ENCODE peak calls at places on chromosomes 3 and 15, in five cellular contexts. One of them, this sample, is unnamed. For H3K4me1, the result is how much of the 10 kb centered on the place peaks cover.

GRCh38 chr15:92683511-92683834 is 27.9 kb upstream of the FAM174B start:
- DNase-seq in astrocyte: no peak
- DNase-seq in uterus: peak
- DNase-seq in CD8-positive, alpha-beta memory T cell: no peak
- DNase-seq in tibial artery: no peak
- DNase-seq in this sample: no peak

GRCh38 chr3:134650431-134651346 is at the start of gene KY:
- DNase-seq in astrocyte: peak
- DNase-seq in uterus: peak
- DNase-seq in CD8-positive, alpha-beta memory T cell: no peak
- DNase-seq in tibial artery: peak
- DNase-seq in this sample: no peak

GRCh38 chr3:141642215-141642614 is 95.9 kb upstream of the RNF7 start:
- DNase-seq in astrocyte: no peak
- DNase-seq in uterus: no peak
- DNase-seq in CD8-positive, alpha-beta memory T cell: no peak
- DNase-seq in tibial artery: no peak
- DNase-seq in this sample: no peak

GRCh38 chr3:125593991-125594574 is 1.2 kb downstream of the OSBPL11 start:
- DNase-seq in astrocyte: no peak
- DNase-seq in uterus: no peak
- DNase-seq in CD8-positive, alpha-beta memory T cell: no peak
- DNase-seq in tibial artery: no peak
- DNase-seq in this sample: no peak

GRCh38 chr3:67940200-67940952 is 286.0 kb upstream of the SUCLG2 start:
- DNase-seq in astrocyte: no peak
- DNase-seq in uterus: no peak
- DNase-seq in CD8-positive, alpha-beta memory T cell: no peak
- DNase-seq in tibial artery: no peak
- DNase-seq in this sample: no peak

GRCh38 chr3:197953881-197954280 is 3.9 kb downstream of the RPL35A start:
- DNase-seq in astrocyte: peak
- DNase-seq in uterus: no peak
- DNase-seq in CD8-positive, alpha-beta memory T cell: no peak
- DNase-seq in tibial artery: no peak
- DNase-seq in this sample: no peak

GRCh38 chr3:54304867-54305266 is 182.5 kb downstream of the CACNA2D3 start:
- DNase-seq in astrocyte: no peak
- DNase-seq in uterus: no peak
- DNase-seq in CD8-positive, alpha-beta memory T cell: no peak
- DNase-seq in tibial artery: no peak
- DNase-seq in this sample: no peak

GRCh38 chr3:169172535-169172934 is 491.0 kb downstream of the MECOM start:
- DNase-seq in astrocyte: no peak
- DNase-seq in uterus: no peak
- DNase-seq in CD8-positive, alpha-beta memory T cell: no peak
- DNase-seq in tibial artery: no peak
- DNase-seq in this sample: no peak

GRCh38 chr15:45646220-45646619 is 11.4 kb downstream of the SQOR start:
- DNase-seq in astrocyte: peak
- DNase-seq in uterus: no peak
- DNase-seq in CD8-positive, alpha-beta memory T cell: no peak
- DNase-seq in tibial artery: no peak
- DNase-seq in this sample: no peak

GRCh38 chr15:99955181-99955525 is 221.9 kb upstream of the LYSMD4 start:
- DNase-seq in astrocyte: no peak
- DNase-seq in uterus: no peak
- DNase-seq in CD8-positive, alpha-beta memory T cell: no peak
- DNase-seq in tibial artery: no peak
- DNase-seq in this sample: no peak

GRCh38 chr15:84878504-84878903 is 6.0 kb upstream of the SLC28A1 start:
- DNase-seq in astrocyte: peak
- DNase-seq in uterus: peak
- DNase-seq in CD8-positive, alpha-beta memory T cell: peak
- DNase-seq in tibial artery: no peak
- DNase-seq in this sample: no peak

GRCh38 chr15:39850436-39850835 is 67.8 kb upstream of the FSIP1 start:
- DNase-seq in astrocyte: no peak
- DNase-seq in uterus: no peak
- DNase-seq in CD8-positive, alpha-beta memory T cell: no peak
- DNase-seq in tibial artery: no peak
- DNase-seq in this sample: no peak

GRCh38 chr3:51869304-51869703 is 6.1 kb downstream of the IQCF5 start:
- DNase-seq in astrocyte: no peak
- DNase-seq in uterus: no peak
- DNase-seq in CD8-positive, alpha-beta memory T cell: no peak
- DNase-seq in tibial artery: no peak
- DNase-seq in this sample: no peak

GRCh38 chr3:141646760-141647561 is 91.1 kb upstream of the RNF7 start:
- DNase-seq in astrocyte: no peak
- DNase-seq in uterus: no peak
- DNase-seq in CD8-positive, alpha-beta memory T cell: no peak
- DNase-seq in tibial artery: no peak
- DNase-seq in this sample: no peak

GRCh38 chr15:75844629-75845390 is 1.6 kb downstream of the UBE2Q2 start:
- DNase-seq in astrocyte: no peak
- DNase-seq in uterus: no peak
- DNase-seq in CD8-positive, alpha-beta memory T cell: no peak
- DNase-seq in tibial artery: no peak
- DNase-seq in this sample: no peak

GRCh38 chr3:14142567-14143270 is 17.9 kb downstream of the TMEM43 start:
- DNase-seq in astrocyte: no peak
- DNase-seq in uterus: peak
- DNase-seq in CD8-positive, alpha-beta memory T cell: peak
- DNase-seq in tibial artery: no peak
- DNase-seq in this sample: no peak

GRCh38 chr3:27614592-27614991 is 107.5 kb downstream of the EOMES start:
- DNase-seq in astrocyte: no peak
- DNase-seq in uterus: no peak
- DNase-seq in CD8-positive, alpha-beta memory T cell: no peak
- DNase-seq in tibial artery: no peak
- DNase-seq in this sample: no peak

GRCh38 chr15:78625621-78626280 is 5.0 kb upstream of the CHRNA3 start:
- DNase-seq in astrocyte: no peak
- DNase-seq in uterus: no peak
- DNase-seq in CD8-positive, alpha-beta memory T cell: no peak
- DNase-seq in tibial artery: peak
- DNase-seq in this sample: no peak

GRCh38 chr3:10195692-10196091 is 31.0 kb downstream of the IRAK2 start:
- DNase-seq in astrocyte: no peak
- DNase-seq in uterus: no peak
- DNase-seq in CD8-positive, alpha-beta memory T cell: no peak
- DNase-seq in tibial artery: no peak
- DNase-seq in this sample: no peak
- H3K4me1 ChIP-seq in astrocyte: half or more
- H3K4me1 ChIP-seq in uterus: under half
- H3K4me1 ChIP-seq in CD8-positive, alpha-beta memory T cell: half or more
- H3K4me1 ChIP-seq in tibial artery: under half
- H3K4me1 ChIP-seq in this sample: half or more

GRCh38 chr15:91622676-91623342 is 230.7 kb upstream of the SLCO3A1 start:
- DNase-seq in astrocyte: no peak
- DNase-seq in uterus: no peak
- DNase-seq in CD8-positive, alpha-beta memory T cell: no peak
- DNase-seq in tibial artery: no peak
- DNase-seq in this sample: no peak
- H3K4me1 ChIP-seq in astrocyte: under half
- H3K4me1 ChIP-seq in uterus: under half
- H3K4me1 ChIP-seq in CD8-positive, alpha-beta memory T cell: under half
- H3K4me1 ChIP-seq in tibial artery: under half
- H3K4me1 ChIP-seq in this sample: under half

GRCh38 chr3:46300461-46300789 is 53.5 kb upstream of the CCR2 start:
- DNase-seq in astrocyte: no peak
- DNase-seq in uterus: no peak
- DNase-seq in CD8-positive, alpha-beta memory T cell: no peak
- DNase-seq in tibial artery: no peak
- DNase-seq in this sample: no peak

GRCh38 chr3:46296826-46297225 is 54.6 kb downstream of the CCR3 start:
- DNase-seq in astrocyte: no peak
- DNase-seq in uterus: no peak
- DNase-seq in CD8-positive, alpha-beta memory T cell: no peak
- DNase-seq in tibial artery: no peak
- DNase-seq in this sample: no peak

GRCh38 chr3:46297658-46298423 is 55.6 kb downstream of the CCR3 start:
- DNase-seq in astrocyte: no peak
- DNase-seq in uterus: no peak
- DNase-seq in CD8-positive, alpha-beta memory T cell: no peak
- DNase-seq in tibial artery: no peak
- DNase-seq in this sample: no peak

GRCh38 chr3:46299608-46300460 is 54.1 kb upstream of the CCR2 start:
- DNase-seq in astrocyte: no peak
- DNase-seq in uterus: no peak
- DNase-seq in CD8-positive, alpha-beta memory T cell: no peak
- DNase-seq in tibial artery: no peak
- DNase-seq in this sample: no peak

GRCh38 chr3:46298871-46299607 is 54.9 kb upstream of the CCR2 start:
- DNase-seq in astrocyte: no peak
- DNase-seq in uterus: no peak
- DNase-seq in CD8-positive, alpha-beta memory T cell: no peak
- DNase-seq in tibial artery: no peak
- DNase-seq in this sample: no peak
- H3K4me1 ChIP-seq in astrocyte: under half
- H3K4me1 ChIP-seq in uterus: under half
- H3K4me1 ChIP-seq in CD8-positive, alpha-beta memory T cell: half or more
- H3K4me1 ChIP-seq in tibial artery: under half
- H3K4me1 ChIP-seq in this sample: under half

DNA sequence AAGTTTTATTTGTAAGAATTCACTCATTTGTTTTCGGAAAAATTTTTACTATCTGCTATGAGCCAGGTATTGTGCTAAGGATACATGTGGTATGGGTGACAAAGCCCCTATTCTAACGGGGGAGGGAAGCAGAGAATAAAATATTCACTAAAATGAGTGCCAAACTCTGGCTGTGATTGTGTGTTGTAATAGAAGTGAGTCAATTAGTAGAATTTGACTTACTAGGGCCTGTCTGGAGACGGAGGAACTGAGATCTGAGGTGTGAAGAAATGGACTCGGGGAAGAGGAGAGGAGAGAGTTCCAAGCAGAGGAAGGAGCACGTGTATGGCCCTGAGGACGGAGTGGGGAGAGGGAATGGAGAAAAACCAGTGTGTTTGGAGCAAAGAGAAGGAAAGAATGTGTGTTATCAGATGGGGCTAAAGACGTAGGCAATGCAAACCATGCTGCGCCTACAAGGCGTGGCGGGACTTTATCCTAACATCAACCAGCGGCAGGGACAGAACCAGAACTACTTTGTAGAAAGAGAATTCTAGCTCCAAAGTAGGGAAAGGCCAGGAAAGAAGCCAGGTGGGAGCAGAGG is 89.1 kb downstream of the OSBPL10 start:
- DNase-seq in astrocyte: no peak
- DNase-seq in uterus: no peak
- DNase-seq in CD8-positive, alpha-beta memory T cell: no peak
- DNase-seq in tibial artery: no peak
- DNase-seq in this sample: no peak
- H3K4me1 ChIP-seq in astrocyte: under half
- H3K4me1 ChIP-seq in uterus: under half
- H3K4me1 ChIP-seq in CD8-positive, alpha-beta memory T cell: under half
- H3K4me1 ChIP-seq in tibial artery: under half
- H3K4me1 ChIP-seq in this sample: under half

GRCh38 chr3:55585856-55586255 is 98.8 kb upstream of the WNT5A start:
- DNase-seq in astrocyte: no peak
- DNase-seq in uterus: no peak
- DNase-seq in CD8-positive, alpha-beta memory T cell: no peak
- DNase-seq in tibial artery: no peak
- DNase-seq in this sample: no peak
- H3K4me1 ChIP-seq in astrocyte: under half
- H3K4me1 ChIP-seq in uterus: under half
- H3K4me1 ChIP-seq in CD8-positive, alpha-beta memory T cell: under half
- H3K4me1 ChIP-seq in tibial artery: under half
- H3K4me1 ChIP-seq in this sample: under half

DNA sequence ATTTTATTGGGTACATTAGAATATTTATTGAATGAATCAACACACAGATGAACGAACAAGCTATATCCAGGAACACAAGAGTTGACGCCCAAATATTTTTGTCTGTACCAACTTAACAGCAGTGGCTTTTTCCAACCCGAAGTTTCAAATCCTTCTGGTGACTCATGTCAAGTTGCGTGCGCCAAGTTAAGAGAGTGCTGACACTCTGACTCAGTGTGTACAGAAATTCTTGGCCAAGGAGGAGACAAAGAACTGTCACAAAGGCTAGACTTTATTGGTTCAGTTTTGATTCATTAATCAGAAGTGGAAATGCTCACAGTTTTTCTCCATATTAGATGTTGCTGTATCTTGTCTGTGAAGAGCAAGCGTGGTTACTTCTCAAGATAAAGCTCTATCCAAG is 59.6 kb upstream of the TSC22D2 start:
- DNase-seq in astrocyte: peak
- DNase-seq in uterus: peak
- DNase-seq in CD8-positive, alpha-beta memory T cell: no peak
- DNase-seq in tibial artery: no peak
- DNase-seq in this sample: no peak
- H3K4me1 ChIP-seq in astrocyte: under half
- H3K4me1 ChIP-seq in uterus: under half
- H3K4me1 ChIP-seq in CD8-positive, alpha-beta memory T cell: under half
- H3K4me1 ChIP-seq in tibial artery: under half
- H3K4me1 ChIP-seq in this sample: under half

This sample was measured in thoracic aorta.